ENCODE peak calls at places on chromosomes 6 and 20, in five cellular contexts. J is HCT116, N is mammary epithelial cell, P is colonic mucosa, R is GM23248. Q is an unnamed sample. For H3K4me1, the result is how much of the 10 kb centered on the place peaks cover.

GRCh38 chr6:37499433-37500293 is at the start of gene CCDC167:
- DNase-seq in P (peak), J (peak), N (peak), R (peak), Q (peak)

GRCh38 chr6:133953634-133954415 is 801 bp downstream of the TBPL1 start:
- DNase-seq in P (peak), J (no peak), N (no peak), R (peak), Q (no peak)

GRCh38 chr6:34922177-34922663 is 33.2 kb downstream of the ANKS1A start:
- DNase-seq in J (no peak), P (no peak), R (peak), N (peak), Q (no peak)

GRCh38 chr20:14673164-14673563 is 335.8 kb upstream of the FLRT3 start:
- DNase-seq in P (no peak), N (no peak), R (no peak), J (no peak), Q (no peak)

GRCh38 chr20:50844430-50845100 is 49.7 kb downstream of the BCAS4 start:
- DNase-seq in N (peak), P (no peak), R (peak), J (peak), Q (no peak)

GRCh38 chr6:30915591-30915946 is 1.5 kb downstream of the VARS2 start:
- DNase-seq in R (peak), N (peak), J (peak), P (peak), Q (peak)

GRCh38 chr6:449486-450419 is 58.2 kb downstream of the IRF4 start:
- DNase-seq in J (no peak), P (no peak), R (no peak), N (no peak), Q (no peak)

GRCh38 chr6:70479236-70479635 is 65.9 kb downstream of the FAM135A start:
- DNase-seq in R (no peak), N (no peak), J (no peak), P (no peak), Q (no peak)

GRCh38 chr20:47727170-47727880 is 58.0 kb downstream of the SULF2 start:
- DNase-seq in J (no peak), R (no peak), P (peak), N (no peak), Q (no peak)

GRCh38 chr6:95091823-95092436 is 485.4 kb upstream of the MANEA start:
- DNase-seq in J (peak), R (peak), P (no peak), N (peak), Q (no peak)
- H3K9ac ChIP-seq in J (no peak), R (peak), P (no peak), N (no peak), Q (no peak)

GRCh38 chr20:58175836-58176235 is 52.6 kb downstream of the ANKRD60 start:
- DNase-seq in P (no peak), R (no peak), J (no peak), N (no peak), Q (no peak)
- H3K27ac ChIP-seq in P (peak), R (no peak), J (no peak), N (no peak), Q (no peak)

DNA sequence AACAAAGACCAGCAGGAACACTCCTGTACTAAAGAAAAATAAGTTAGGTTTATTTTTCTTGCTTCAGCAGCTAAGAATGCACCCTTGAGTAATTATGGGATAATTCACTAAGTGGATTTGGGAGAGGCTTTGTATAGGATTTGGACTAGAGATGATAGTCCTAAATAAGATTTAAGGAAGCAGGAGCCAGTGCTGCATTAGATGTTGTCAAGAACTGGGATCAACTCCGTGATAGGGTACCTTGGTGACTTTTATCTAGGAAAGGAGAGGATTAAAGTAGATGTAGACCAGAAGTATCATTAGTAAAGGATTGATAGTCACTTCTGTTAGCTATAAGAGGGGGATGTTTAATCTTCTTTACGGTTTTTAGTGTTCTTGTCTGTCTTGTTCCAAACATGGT is 4.1 kb upstream of the C6orf141 start:
- DNase-seq in J (no peak), P (no peak), R (no peak), N (no peak), Q (no peak)
- H3K4me1 ChIP-seq in J (under half), P (under half), R (under half), N (under half), Q (under half)

GRCh38 chr6:156928972-156929371 is 151.8 kb downstream of the ARID1B start:
- DNase-seq in J (no peak), R (no peak), N (no peak), P (no peak), Q (no peak)

GRCh38 chr6:156934054-156934424 is 156.9 kb downstream of the ARID1B start:
- DNase-seq in P (no peak), R (no peak), N (peak), J (no peak), Q (no peak)

GRCh38 chr6:156931283-156931682 is 154.1 kb downstream of the ARID1B start:
- DNase-seq in P (no peak), N (no peak), J (no peak), R (no peak), Q (no peak)

GRCh38 chr6:156935000-156935399 is 157.8 kb downstream of the ARID1B start:
- DNase-seq in R (no peak), J (no peak), N (no peak), P (no peak), Q (no peak)

DNA sequence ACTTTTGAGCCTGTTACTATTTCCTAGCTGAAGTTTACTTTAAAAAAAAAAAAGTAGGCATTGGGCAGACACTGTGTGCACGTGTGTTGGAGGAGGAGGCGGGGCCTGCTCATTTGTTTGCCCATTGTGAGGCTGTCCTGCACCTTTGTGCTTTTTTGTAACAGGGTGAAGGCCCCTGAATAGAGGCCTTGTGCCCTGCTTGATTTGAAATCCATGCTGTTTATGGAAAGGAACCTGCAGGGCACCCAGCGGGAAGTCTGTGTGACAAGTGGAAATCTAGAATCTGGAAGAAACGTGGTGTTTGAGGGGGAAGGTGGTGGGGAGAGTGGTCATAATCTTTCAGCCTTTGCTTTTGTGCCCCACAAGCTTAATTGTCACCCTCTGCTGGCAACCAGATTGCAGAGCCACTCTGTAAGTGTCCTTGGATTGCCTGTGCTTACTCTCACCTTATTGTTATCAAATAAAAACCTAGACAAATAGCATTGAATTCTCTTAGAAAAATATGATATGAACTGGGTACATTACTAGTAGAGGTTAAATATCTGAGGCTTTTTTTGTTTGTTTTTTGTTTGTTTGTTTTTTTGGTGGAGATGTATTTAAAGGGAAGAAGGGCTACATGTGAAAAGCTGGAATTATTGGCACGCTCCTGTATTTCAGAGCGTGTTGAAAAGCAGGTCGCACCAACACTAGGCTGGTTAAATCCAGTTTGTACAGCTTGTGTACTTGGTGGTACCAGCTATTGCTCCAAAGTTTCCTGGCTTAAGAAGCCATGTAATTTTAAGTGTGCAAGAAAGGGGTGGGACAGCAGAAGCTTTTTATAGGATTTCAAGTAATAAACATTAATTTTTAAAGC is 156.2 kb downstream of the ARID1B start:
- DNase-seq in J (no peak), R (no peak), P (peak), N (no peak), Q (peak)
- H3K9ac ChIP-seq in J (no peak), R (no peak), P (no peak), N (no peak), Q (no peak)

DNA sequence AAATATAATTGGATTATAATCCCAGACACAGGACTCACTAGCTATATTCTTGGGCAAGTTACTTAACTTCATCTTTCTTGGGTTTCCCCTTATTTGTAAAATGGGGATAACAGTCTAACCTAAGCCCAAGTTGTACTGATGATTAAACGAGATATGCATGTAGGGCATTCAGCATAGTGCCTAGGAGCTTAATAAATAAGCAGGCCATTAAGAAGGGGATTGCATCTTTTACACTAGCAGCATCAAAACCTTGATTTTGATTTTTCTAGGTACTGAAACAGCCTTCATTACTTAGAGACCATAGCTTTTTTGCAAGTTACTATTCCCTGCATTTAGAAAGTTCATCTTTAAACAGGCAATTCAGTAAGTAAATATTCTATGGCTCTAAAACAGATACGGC is 2.2 kb upstream of the QKI start:
- DNase-seq in R (peak), J (no peak), N (no peak), P (no peak), Q (no peak)
- H3K27ac ChIP-seq in R (peak), J (no peak), N (no peak), P (peak), Q (no peak)

DNA sequence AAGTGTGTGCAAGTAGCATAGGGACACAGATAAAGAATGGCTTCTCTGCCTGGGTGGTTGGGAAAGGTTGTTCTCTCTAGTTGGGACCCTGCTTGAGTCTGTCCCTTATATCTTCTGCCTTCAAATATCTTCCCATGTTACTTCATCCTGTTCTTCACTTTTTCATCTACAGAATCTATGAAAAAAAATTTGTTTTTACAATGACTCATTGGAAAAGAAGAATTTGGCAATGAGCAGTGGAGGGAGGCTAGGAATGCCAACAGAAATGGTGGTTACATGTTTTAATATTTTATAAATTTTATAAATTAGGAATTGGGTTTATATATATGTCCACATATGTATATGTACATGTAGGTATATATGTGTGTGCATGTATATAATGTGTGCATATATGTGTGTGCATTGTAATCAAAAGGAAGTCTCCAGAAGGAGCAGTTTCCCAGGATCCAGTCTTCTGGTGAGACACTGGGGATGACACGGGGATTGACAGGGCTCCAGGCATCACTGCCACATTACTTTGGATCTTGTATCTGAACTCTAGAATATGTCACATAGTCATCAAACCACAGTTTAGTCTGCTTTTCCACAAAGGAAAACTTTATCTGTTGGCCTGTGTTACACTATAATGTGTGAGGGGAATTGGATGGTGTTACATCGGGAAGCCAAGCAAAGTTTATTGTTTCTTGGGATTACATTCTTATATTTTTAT is 75.3 kb upstream of the RIPOR2 start:
- DNase-seq in R (peak), P (no peak), N (peak), J (no peak), Q (no peak)
- H3K4me1 ChIP-seq in R (half or more), P (under half), N (half or more), J (under half), Q (under half)

GRCh38 chr20:46703435-46703834 is 6.0 kb upstream of the SLC2A10 start:
- DNase-seq in P (no peak), N (no peak), J (no peak), R (no peak), Q (no peak)

GRCh38 chr20:46708172-46708860 is 1.1 kb upstream of the SLC2A10 start:
- DNase-seq in P (peak), R (no peak), J (no peak), N (no peak), Q (peak)

GRCh38 chr20:46705378-46705729 is 4.1 kb upstream of the SLC2A10 start:
- DNase-seq in N (no peak), J (no peak), P (no peak), R (peak), Q (no peak)

GRCh38 chr20:46704714-46705377 is 4.6 kb upstream of the SLC2A10 start:
- DNase-seq in N (no peak), P (no peak), J (no peak), R (no peak), Q (no peak)

GRCh38 chr20:46706242-46706641 is 3.2 kb upstream of the SLC2A10 start:
- DNase-seq in J (no peak), R (no peak), P (no peak), N (no peak), Q (no peak)
- H3K9ac ChIP-seq in J (no peak), R (no peak), P (no peak), N (no peak), Q (no peak)

GRCh38 chr6:13278184-13278583 is 50.2 kb downstream of the TBC1D7 start:
- DNase-seq in J (no peak), P (no peak), R (no peak), N (no peak), Q (peak)

GRCh38 chr6:13277231-13277630 is 51.1 kb downstream of the TBC1D7 start:
- DNase-seq in N (peak), J (no peak), R (no peak), P (no peak), Q (no peak)

GRCh38 chr6:13280253-13280652 is 48.1 kb downstream of the TBC1D7 start:
- DNase-seq in N (no peak), R (no peak), P (no peak), J (no peak), Q (no peak)

GRCh38 chr6:13281630-13282156 is 46.6 kb downstream of the TBC1D7 start:
- DNase-seq in J (no peak), P (no peak), N (no peak), R (no peak), Q (peak)

GRCh38 chr6:13278991-13279390 is 49.3 kb downstream of the TBC1D7 start:
- DNase-seq in R (peak), J (no peak), P (no peak), N (no peak), Q (no peak)
- H3K27ac ChIP-seq in R (no peak), J (no peak), P (no peak), N (no peak), Q (no peak)

GRCh38 chr20:57260959-57261357 is 5.5 kb downstream of the BMP7 start:
- DNase-seq in N (no peak), J (no peak), P (no peak), R (no peak), Q (no peak)
- H3K4me1 ChIP-seq in N (under half), J (under half), P (under half), R (under half), Q (under half)